ENCODE peak calls at places on chromosomes 16 and 17, in six cellular contexts. One of them, this sample, is unnamed.

GRCh38 chr17:35170968-35171771 is 23.0 kb downstream of the SLC35G3 start:
- DNase-seq in HCT116: no peak
- DNase-seq in psoas muscle: no peak
- DNase-seq in cardiac muscle cell: no peak
- DNase-seq in mucosa of descending colon: no peak
- DNase-seq in kidney: no peak
- DNase-seq in this sample: peak

GRCh38 chr17:15498107-15498506 is 30.7 kb upstream of the CDRT4 start:
- DNase-seq in HCT116: no peak
- DNase-seq in psoas muscle: no peak
- DNase-seq in cardiac muscle cell: no peak
- DNase-seq in mucosa of descending colon: no peak
- DNase-seq in kidney: no peak
- DNase-seq in this sample: no peak

GRCh38 chr16:72620348-72620747 is 427.6 kb downstream of the ZFHX3 start:
- DNase-seq in HCT116: no peak
- DNase-seq in psoas muscle: no peak
- DNase-seq in cardiac muscle cell: no peak
- DNase-seq in mucosa of descending colon: no peak
- DNase-seq in kidney: no peak
- DNase-seq in this sample: no peak

GRCh38 chr17:7988750-7989178 is 13.7 kb upstream of the GUCY2D start:
- DNase-seq in HCT116: peak
- DNase-seq in psoas muscle: no peak
- DNase-seq in cardiac muscle cell: peak
- DNase-seq in mucosa of descending colon: peak
- DNase-seq in kidney: no peak
- DNase-seq in this sample: peak

GRCh38 chr17:15393414-15393813 is 52.0 kb upstream of the TEKT3 start:
- DNase-seq in HCT116: no peak
- DNase-seq in psoas muscle: no peak
- DNase-seq in cardiac muscle cell: no peak
- DNase-seq in mucosa of descending colon: no peak
- DNase-seq in kidney: no peak
- DNase-seq in this sample: no peak

GRCh38 chr16:50776042-50776441 is 34.2 kb downstream of the CYLD start:
- DNase-seq in HCT116: no peak
- DNase-seq in psoas muscle: no peak
- DNase-seq in cardiac muscle cell: no peak
- DNase-seq in mucosa of descending colon: peak
- DNase-seq in kidney: no peak
- DNase-seq in this sample: no peak

GRCh38 chr17:63854709-63855108 is 12.2 kb upstream of the SMARCD2 start:
- DNase-seq in HCT116: no peak
- DNase-seq in psoas muscle: no peak
- DNase-seq in cardiac muscle cell: no peak
- DNase-seq in mucosa of descending colon: no peak
- DNase-seq in kidney: peak
- DNase-seq in this sample: no peak

GRCh38 chr17:76593338-76593737 is 7.7 kb upstream of the ST6GALNAC2 start:
- DNase-seq in HCT116: peak
- DNase-seq in psoas muscle: no peak
- DNase-seq in cardiac muscle cell: no peak
- DNase-seq in mucosa of descending colon: no peak
- DNase-seq in kidney: no peak
- DNase-seq in this sample: no peak

GRCh38 chr17:9230346-9230745 is 209.0 kb downstream of the NTN1 start:
- DNase-seq in HCT116: no peak
- DNase-seq in psoas muscle: peak
- DNase-seq in cardiac muscle cell: no peak
- DNase-seq in mucosa of descending colon: no peak
- DNase-seq in kidney: peak
- DNase-seq in this sample: peak

GRCh38 chr17:59893617-59894100 is 738 bp downstream of the RPS6KB1 start:
- DNase-seq in HCT116: no peak
- DNase-seq in psoas muscle: no peak
- DNase-seq in cardiac muscle cell: peak
- DNase-seq in mucosa of descending colon: no peak
- DNase-seq in kidney: no peak
- DNase-seq in this sample: peak

GRCh38 chr16:56783332-56783731 is 53.4 kb downstream of the NUP93 start:
- DNase-seq in HCT116: no peak
- DNase-seq in psoas muscle: no peak
- DNase-seq in cardiac muscle cell: no peak
- DNase-seq in mucosa of descending colon: no peak
- DNase-seq in kidney: no peak
- DNase-seq in this sample: no peak

GRCh38 chr16:56779956-56780355 is 50.0 kb downstream of the NUP93 start:
- DNase-seq in HCT116: no peak
- DNase-seq in psoas muscle: no peak
- DNase-seq in cardiac muscle cell: no peak
- DNase-seq in mucosa of descending colon: no peak
- DNase-seq in kidney: no peak
- DNase-seq in this sample: no peak

GRCh38 chr16:56777533-56777932 is 47.6 kb downstream of the NUP93 start:
- DNase-seq in HCT116: no peak
- DNase-seq in psoas muscle: no peak
- DNase-seq in cardiac muscle cell: no peak
- DNase-seq in mucosa of descending colon: no peak
- DNase-seq in kidney: no peak
- DNase-seq in this sample: no peak

GRCh38 chr16:56781565-56781964 is 51.6 kb downstream of the NUP93 start:
- DNase-seq in HCT116: no peak
- DNase-seq in psoas muscle: no peak
- DNase-seq in cardiac muscle cell: no peak
- DNase-seq in mucosa of descending colon: no peak
- DNase-seq in kidney: no peak
- DNase-seq in this sample: no peak

DNA sequence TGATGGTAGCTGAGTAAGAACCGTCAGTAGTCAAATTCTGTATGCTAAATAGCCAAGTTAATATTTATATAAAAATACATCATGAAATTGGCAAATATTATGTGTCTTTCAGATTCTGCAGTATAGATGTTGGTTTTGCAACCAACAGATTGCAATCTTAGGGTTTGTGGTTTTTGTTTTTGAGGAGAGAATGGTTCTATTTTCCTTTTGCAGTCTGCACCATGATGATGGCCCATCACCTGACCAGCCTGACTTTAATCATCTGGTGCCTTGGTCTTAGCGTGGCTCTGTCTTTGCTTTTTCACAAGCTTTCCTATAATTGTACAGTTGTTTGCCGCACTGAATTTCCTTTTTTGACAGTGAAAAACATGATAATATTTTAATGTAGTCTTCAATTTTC is 50.7 kb downstream of the NUP93 start:
- DNase-seq in HCT116: no peak
- DNase-seq in psoas muscle: no peak
- DNase-seq in cardiac muscle cell: no peak
- DNase-seq in mucosa of descending colon: no peak
- DNase-seq in kidney: no peak
- DNase-seq in this sample: peak
- TF ChIP-seq CTCF in HCT116: no peak
- TF ChIP-seq CTCF in psoas muscle: no peak
- TF ChIP-seq CTCF in cardiac muscle cell: no peak
- TF ChIP-seq CTCF in mucosa of descending colon: no peak
- TF ChIP-seq CTCF in kidney: no peak
- TF ChIP-seq CTCF in this sample: no peak

GRCh38 chr16:19722981-19723380 is 4.9 kb downstream of the IQCK start:
- DNase-seq in HCT116: no peak
- DNase-seq in psoas muscle: no peak
- DNase-seq in cardiac muscle cell: no peak
- DNase-seq in mucosa of descending colon: no peak
- DNase-seq in kidney: no peak
- DNase-seq in this sample: peak
- H3K4me3 ChIP-seq in HCT116: no peak
- H3K4me3 ChIP-seq in psoas muscle: no peak
- H3K4me3 ChIP-seq in cardiac muscle cell: no peak
- H3K4me3 ChIP-seq in mucosa of descending colon: no peak
- H3K4me3 ChIP-seq in kidney: no peak
- H3K4me3 ChIP-seq in this sample: no peak

DNA sequence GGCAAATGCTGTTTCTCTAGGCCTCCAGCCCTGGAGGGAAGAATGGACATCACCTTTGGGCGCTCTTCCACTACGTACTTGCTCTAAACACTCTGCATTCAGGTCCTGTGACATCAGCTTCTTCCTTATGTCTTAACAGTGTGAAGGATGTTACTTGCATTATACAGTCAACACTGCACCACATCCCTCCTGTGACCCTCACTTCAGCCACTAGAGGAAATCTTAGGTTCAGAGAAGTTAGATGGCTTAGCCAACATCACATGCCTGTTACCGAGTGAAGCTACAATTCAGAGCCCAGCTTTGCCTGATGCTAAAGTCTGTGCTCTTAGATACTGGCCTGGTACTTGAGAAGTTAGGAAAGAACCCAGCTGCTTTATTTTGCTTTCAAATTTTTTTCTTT is 18.3 kb downstream of the UBFD1 start:
- DNase-seq in HCT116: no peak
- DNase-seq in psoas muscle: no peak
- DNase-seq in cardiac muscle cell: no peak
- DNase-seq in mucosa of descending colon: no peak
- DNase-seq in kidney: no peak
- DNase-seq in this sample: no peak
- TF ChIP-seq CTCF in HCT116: no peak
- TF ChIP-seq CTCF in psoas muscle: no peak
- TF ChIP-seq CTCF in cardiac muscle cell: no peak
- TF ChIP-seq CTCF in mucosa of descending colon: no peak
- TF ChIP-seq CTCF in kidney: no peak
- TF ChIP-seq CTCF in this sample: no peak

GRCh38 chr17:29711588-29712385 is 89.1 kb upstream of the CORO6 start:
- DNase-seq in HCT116: no peak
- DNase-seq in psoas muscle: no peak
- DNase-seq in cardiac muscle cell: no peak
- DNase-seq in mucosa of descending colon: no peak
- DNase-seq in kidney: no peak
- DNase-seq in this sample: no peak
- H3K4me3 ChIP-seq in HCT116: no peak
- H3K4me3 ChIP-seq in psoas muscle: peak
- H3K4me3 ChIP-seq in cardiac muscle cell: no peak
- H3K4me3 ChIP-seq in mucosa of descending colon: no peak
- H3K4me3 ChIP-seq in kidney: no peak
- H3K4me3 ChIP-seq in this sample: no peak

GRCh38 chr17:4565209-4566141 is 5.1 kb upstream of the GGT6 start:
- DNase-seq in HCT116: peak
- DNase-seq in psoas muscle: peak
- DNase-seq in cardiac muscle cell: peak
- DNase-seq in mucosa of descending colon: peak
- DNase-seq in kidney: peak
- DNase-seq in this sample: peak

GRCh38 chr17:4562000-4562969 is 1.9 kb upstream of the GGT6 start:
- DNase-seq in HCT116: no peak
- DNase-seq in psoas muscle: peak
- DNase-seq in cardiac muscle cell: no peak
- DNase-seq in mucosa of descending colon: peak
- DNase-seq in kidney: peak
- DNase-seq in this sample: no peak

GRCh38 chr17:4560837-4561241 is 462 bp upstream of the GGT6 start:
- DNase-seq in HCT116: no peak
- DNase-seq in psoas muscle: peak
- DNase-seq in cardiac muscle cell: peak
- DNase-seq in mucosa of descending colon: no peak
- DNase-seq in kidney: no peak
- DNase-seq in this sample: no peak

GRCh38 chr17:4572131-4572530 is 11.8 kb upstream of the GGT6 start:
- DNase-seq in HCT116: no peak
- DNase-seq in psoas muscle: no peak
- DNase-seq in cardiac muscle cell: no peak
- DNase-seq in mucosa of descending colon: no peak
- DNase-seq in kidney: no peak
- DNase-seq in this sample: no peak

GRCh38 chr17:4566785-4567184 is 6.4 kb upstream of the GGT6 start:
- DNase-seq in HCT116: peak
- DNase-seq in psoas muscle: peak
- DNase-seq in cardiac muscle cell: peak
- DNase-seq in mucosa of descending colon: peak
- DNase-seq in kidney: no peak
- DNase-seq in this sample: peak
- TF ChIP-seq CTCF in HCT116: peak
- TF ChIP-seq CTCF in psoas muscle: peak
- TF ChIP-seq CTCF in cardiac muscle cell: peak
- TF ChIP-seq CTCF in mucosa of descending colon: peak
- TF ChIP-seq CTCF in kidney: peak
- TF ChIP-seq CTCF in this sample: peak

GRCh38 chr16:81004646-81005353 is 1.9 kb downstream of the CMC2 start:
- DNase-seq in HCT116: peak
- DNase-seq in psoas muscle: no peak
- DNase-seq in cardiac muscle cell: peak
- DNase-seq in mucosa of descending colon: peak
- DNase-seq in kidney: no peak
- DNase-seq in this sample: peak
- H3K4me3 ChIP-seq in HCT116: peak
- H3K4me3 ChIP-seq in psoas muscle: peak
- H3K4me3 ChIP-seq in cardiac muscle cell: peak
- H3K4me3 ChIP-seq in mucosa of descending colon: no peak
- H3K4me3 ChIP-seq in kidney: peak
- H3K4me3 ChIP-seq in this sample: peak

GRCh38 chr17:41629316-41629715 is 4.9 kb upstream of the KRT17 start:
- DNase-seq in HCT116: no peak
- DNase-seq in psoas muscle: peak
- DNase-seq in cardiac muscle cell: no peak
- DNase-seq in mucosa of descending colon: no peak
- DNase-seq in kidney: no peak
- DNase-seq in this sample: no peak

GRCh38 chr17:41624208-41625101 is at the start of gene KRT17:
- DNase-seq in HCT116: no peak
- DNase-seq in psoas muscle: no peak
- DNase-seq in cardiac muscle cell: no peak
- DNase-seq in mucosa of descending colon: no peak
- DNase-seq in kidney: peak
- DNase-seq in this sample: peak

GRCh38 chr17:41629826-41630670 is 5.7 kb upstream of the KRT17 start:
- DNase-seq in HCT116: no peak
- DNase-seq in psoas muscle: peak
- DNase-seq in cardiac muscle cell: no peak
- DNase-seq in mucosa of descending colon: no peak
- DNase-seq in kidney: peak
- DNase-seq in this sample: no peak

GRCh38 chr17:41625602-41626001 is 1.2 kb upstream of the KRT17 start:
- DNase-seq in HCT116: no peak
- DNase-seq in psoas muscle: peak
- DNase-seq in cardiac muscle cell: no peak
- DNase-seq in mucosa of descending colon: no peak
- DNase-seq in kidney: peak
- DNase-seq in this sample: no peak

DNA sequence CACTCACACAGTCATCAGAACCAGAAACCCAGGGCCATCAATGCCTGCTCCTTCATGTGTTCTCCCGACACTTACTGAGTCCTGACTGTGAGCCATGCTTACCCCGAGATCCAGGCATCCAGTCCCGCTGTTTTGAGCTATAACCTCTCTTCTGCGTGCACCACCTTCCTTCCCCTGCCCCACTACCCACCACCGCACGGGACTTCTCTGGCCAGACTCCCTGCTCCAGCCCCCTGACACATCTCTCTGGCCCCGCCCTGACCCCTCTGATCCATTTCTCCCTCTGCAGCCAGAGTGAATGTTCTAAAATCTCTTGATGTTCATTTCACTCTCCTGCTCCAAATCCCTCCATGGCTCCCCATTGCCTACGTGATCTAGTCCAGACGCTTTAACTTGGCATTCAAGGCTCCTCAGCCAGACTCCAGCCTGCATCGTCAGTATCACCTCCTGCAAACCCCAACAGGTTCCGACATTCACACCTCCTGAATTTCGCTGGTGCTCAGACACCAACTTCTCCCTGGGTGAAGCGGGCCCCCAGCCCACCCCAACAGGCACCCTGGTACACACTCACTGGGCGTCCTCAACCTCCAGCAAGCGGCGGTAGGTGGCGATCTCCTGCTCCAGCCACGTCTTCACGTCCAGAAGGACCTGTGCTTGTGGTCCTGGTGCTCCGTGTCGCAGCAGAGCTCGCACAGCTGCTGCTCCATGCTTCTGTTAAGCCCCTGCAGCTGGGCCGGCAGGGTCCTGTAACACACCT is 3.1 kb upstream of the KRT17 start:
- DNase-seq in HCT116: no peak
- DNase-seq in psoas muscle: no peak
- DNase-seq in cardiac muscle cell: no peak
- DNase-seq in mucosa of descending colon: no peak
- DNase-seq in kidney: peak
- DNase-seq in this sample: no peak
- TF ChIP-seq CTCF in HCT116: no peak
- TF ChIP-seq CTCF in psoas muscle: no peak
- TF ChIP-seq CTCF in cardiac muscle cell: no peak
- TF ChIP-seq CTCF in mucosa of descending colon: no peak
- TF ChIP-seq CTCF in kidney: no peak
- TF ChIP-seq CTCF in this sample: no peak